ENCODE peak calls at places on chromosomes 4 and X, in four cellular contexts. One of them, this sample, is unnamed.

GRCh38 chr4:147136783-147137182 is 191.1 kb upstream of the TTC29 start:
- DNase-seq in A549: no peak
- DNase-seq in NB4: no peak
- DNase-seq in stomach: no peak
- DNase-seq in this sample: no peak

GRCh38 chr4:74661427-74662171 is 132.7 kb downstream of the BTC start:
- DNase-seq in stomach: no peak
- DNase-seq in NB4: no peak
- DNase-seq in A549: no peak
- DNase-seq in this sample: no peak

GRCh38 chrX:42220083-42220482 is 296.7 kb upstream of the CASK start:
- DNase-seq in NB4: no peak
- DNase-seq in A549: no peak
- DNase-seq in stomach: no peak
- DNase-seq in this sample: no peak

GRCh38 chr4:188942606-188943005 is 803.4 kb downstream of the TRIML1 start:
- DNase-seq in A549: no peak
- DNase-seq in stomach: no peak
- DNase-seq in NB4: no peak
- DNase-seq in this sample: no peak

GRCh38 chr4:4662230-4662629 is 120.4 kb upstream of the STX18 start:
- DNase-seq in A549: no peak
- DNase-seq in stomach: no peak
- DNase-seq in NB4: peak; percentile 82
- DNase-seq in this sample: no peak

GRCh38 chr4:153216546-153216945 is 12.3 kb downstream of the TRIM2 start:
- DNase-seq in A549: no peak
- DNase-seq in NB4: no peak
- DNase-seq in stomach: no peak
- DNase-seq in this sample: no peak

GRCh38 chr4:1505511-1506451 is 99.5 kb upstream of the NKX1-1 start:
- DNase-seq in stomach: no peak
- DNase-seq in A549: no peak
- DNase-seq in NB4: no peak
- DNase-seq in this sample: no peak

GRCh38 chr4:113637823-113638691 is 123.5 kb downstream of the CAMK2D start:
- DNase-seq in stomach: no peak
- DNase-seq in NB4: no peak
- DNase-seq in A549: no peak
- DNase-seq in this sample: no peak

GRCh38 chr4:182776376-182777058 is 140.7 kb downstream of the DCTD start:
- DNase-seq in NB4: no peak
- DNase-seq in A549: no peak
- DNase-seq in stomach: no peak
- DNase-seq in this sample: no peak

GRCh38 chr4:107243141-107243779 is 207.1 kb upstream of the DKK2 start:
- DNase-seq in NB4: no peak
- DNase-seq in stomach: no peak
- DNase-seq in A549: no peak
- DNase-seq in this sample: peak; percentile 91

GRCh38 chrX:120468071-120468470 is 1.0 kb downstream of the LAMP2 start:
- DNase-seq in A549: no peak
- DNase-seq in stomach: no peak
- DNase-seq in NB4: peak; percentile 58
- DNase-seq in this sample: no peak

GRCh38 chr4:184343400-184344177 is 125.9 kb upstream of the ENPP6 start:
- DNase-seq in A549: peak; percentile 89
- DNase-seq in stomach: peak; percentile 77
- DNase-seq in NB4: peak; percentile 78
- DNase-seq in this sample: peak; percentile 91

GRCh38 chr4:114015444-114015899 is 36.0 kb upstream of the ARSJ start:
- DNase-seq in NB4: no peak
- DNase-seq in A549: peak; percentile 40
- DNase-seq in stomach: no peak
- DNase-seq in this sample: peak; percentile 99

GRCh38 chrX:129039176-129039575 is 484.1 kb downstream of the SMARCA1 start:
- DNase-seq in stomach: no peak
- DNase-seq in NB4: no peak
- DNase-seq in A549: no peak
- DNase-seq in this sample: no peak

GRCh38 chr4:141643557-141643956 is 7.2 kb downstream of the IL15 start:
- DNase-seq in NB4: no peak
- DNase-seq in A549: peak; percentile 27
- DNase-seq in stomach: no peak
- DNase-seq in this sample: no peak

GRCh38 chr4:88353324-88353723 is 25.3 kb upstream of the HERC6 start:
- DNase-seq in A549: no peak
- DNase-seq in NB4: no peak
- DNase-seq in stomach: no peak
- DNase-seq in this sample: no peak

GRCh38 chrX:23822397-23822796 is 39.4 kb downstream of the SAT1 start:
- DNase-seq in NB4: no peak
- DNase-seq in stomach: no peak
- DNase-seq in A549: no peak
- DNase-seq in this sample: no peak

GRCh38 chr4:186144180-186144579 is 39.7 kb downstream of the FAM149A start:
- DNase-seq in stomach: no peak
- DNase-seq in A549: peak; percentile 26
- DNase-seq in NB4: no peak
- DNase-seq in this sample: peak; percentile 53
- TF ChIP-seq CTCF in stomach: no peak
- TF ChIP-seq CTCF in A549: no peak
- TF ChIP-seq CTCF in NB4: no peak
- TF ChIP-seq CTCF in this sample: no peak

GRCh38 chrX:18354369-18355329 is at the start of gene SCML2:
- DNase-seq in NB4: peak; percentile 60
- DNase-seq in stomach: peak; percentile 35
- DNase-seq in A549: peak; percentile 21
- DNase-seq in this sample: peak; percentile 55
- H3K4me3 ChIP-seq in NB4: peak within 1 kb of the TSS; percentile 65
- H3K4me3 ChIP-seq in stomach: peak within 1 kb of the TSS; percentile 51
- H3K4me3 ChIP-seq in A549: peak within 1 kb of the TSS; percentile 85
- H3K4me3 ChIP-seq in this sample: peak within 1 kb of the TSS; percentile 61

DNA sequence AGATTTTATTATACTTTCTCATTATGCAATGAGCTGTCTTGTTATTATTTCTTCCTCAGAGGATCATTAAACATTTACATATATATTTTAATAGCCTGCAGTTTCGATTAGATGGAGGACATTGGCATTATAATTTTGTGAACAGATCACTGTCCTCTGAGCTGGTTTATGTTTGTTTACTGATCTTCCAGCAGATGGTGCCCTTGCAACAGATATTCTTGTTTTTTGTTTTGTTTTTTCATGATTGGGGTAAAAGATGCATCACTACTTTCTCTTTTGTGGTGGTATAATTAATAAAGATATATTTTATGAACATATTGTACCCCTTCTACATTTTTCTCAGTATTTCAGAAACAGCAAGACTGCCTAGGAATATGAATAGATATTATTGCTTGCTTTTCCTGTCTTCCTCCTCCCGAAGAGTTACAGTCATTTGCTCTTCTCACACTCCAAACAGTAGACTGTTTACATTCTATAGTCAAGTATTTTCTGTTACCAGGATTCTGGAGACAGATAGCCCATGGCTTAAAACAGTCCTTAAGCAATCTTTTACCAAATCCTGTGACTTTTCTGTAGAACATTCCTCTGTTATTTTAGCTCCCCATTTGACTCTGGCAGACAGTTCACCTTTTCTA is 905.2 kb downstream of the TRAM1L1 start:
- DNase-seq in A549: peak; percentile 0
- DNase-seq in stomach: no peak
- DNase-seq in NB4: peak; percentile 14
- DNase-seq in this sample: peak; percentile 73
- TF ChIP-seq CTCF in A549: peak; percentile 44
- TF ChIP-seq CTCF in stomach: no peak
- TF ChIP-seq CTCF in NB4: no peak
- TF ChIP-seq CTCF in this sample: peak; percentile 78

DNA sequence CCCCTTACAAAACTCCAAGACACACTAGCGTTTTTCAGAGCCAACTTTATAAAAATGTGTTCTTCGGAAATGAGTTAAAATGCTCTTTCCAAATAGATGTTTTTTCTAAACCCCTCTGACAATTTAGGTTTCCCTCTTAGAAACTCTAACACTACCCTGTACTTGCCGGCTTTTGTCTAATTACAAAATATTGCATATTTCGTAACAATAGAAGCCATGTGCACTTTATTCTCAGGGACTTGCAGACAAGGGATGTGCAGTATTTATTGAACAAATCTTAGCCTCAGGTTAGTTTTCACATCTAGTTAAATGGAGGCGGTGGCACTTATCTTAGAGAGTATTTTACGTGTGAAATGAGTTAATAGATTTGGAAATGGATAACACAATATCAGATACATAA is 547 bp upstream of the PABPC4L start:
- DNase-seq in NB4: no peak
- DNase-seq in A549: no peak
- DNase-seq in stomach: no peak
- DNase-seq in this sample: peak; percentile 5
- H3K4me3 ChIP-seq in NB4: no peak overlapping the region
- H3K4me3 ChIP-seq in A549: no peak overlapping the region
- H3K4me3 ChIP-seq in stomach: peak overlapping the region; percentile 50
- H3K4me3 ChIP-seq in this sample: no peak overlapping the region

This sample was measured in A673.